ENCODE peak calls at places on chromosomes 11 and 22, in eight cellular contexts. One of them, this sample, is unnamed.

GRCh38 chr11:43834291-43834690 is 46.3 kb upstream of the ALKBH3 start:
- DNase-seq in transverse colon: no peak
- DNase-seq in kidney epithelial cell: no peak
- DNase-seq in CD4-positive, alpha-beta T cell: no peak
- DNase-seq in pancreas: no peak
- DNase-seq in aorta: no peak
- DNase-seq in CD4-positive, alpha-beta memory T cell: no peak
- DNase-seq in body of pancreas: no peak
- DNase-seq in this sample: no peak

GRCh38 chr11:130578738-130579368 is 130.4 kb downstream of the ADAMTS15 start:
- DNase-seq in body of pancreas: no peak
- DNase-seq in kidney epithelial cell: no peak
- DNase-seq in transverse colon: no peak
- DNase-seq in CD4-positive, alpha-beta T cell: no peak
- DNase-seq in aorta: no peak
- DNase-seq in pancreas: peak; percentile 77
- DNase-seq in CD4-positive, alpha-beta memory T cell: no peak
- DNase-seq in this sample: no peak

GRCh38 chr22:29820941-29821789 is 16.9 kb downstream of the ASCC2 start:
- DNase-seq in CD4-positive, alpha-beta memory T cell: no peak
- DNase-seq in aorta: peak; percentile 87
- DNase-seq in pancreas: no peak
- DNase-seq in kidney epithelial cell: peak; percentile 79
- DNase-seq in CD4-positive, alpha-beta T cell: no peak
- DNase-seq in body of pancreas: peak; percentile 60
- DNase-seq in transverse colon: peak; percentile 87
- DNase-seq in this sample: peak; percentile 77

GRCh38 chr11:19822531-19822930 is 109.9 kb downstream of the NAV2 start:
- DNase-seq in CD4-positive, alpha-beta T cell: no peak
- DNase-seq in body of pancreas: no peak
- DNase-seq in aorta: no peak
- DNase-seq in CD4-positive, alpha-beta memory T cell: no peak
- DNase-seq in transverse colon: no peak
- DNase-seq in kidney epithelial cell: no peak
- DNase-seq in pancreas: no peak
- DNase-seq in this sample: no peak

GRCh38 chr22:38454361-38455062 is 487 bp downstream of the KCNJ4 start:
- DNase-seq in CD4-positive, alpha-beta memory T cell: peak; percentile 52
- DNase-seq in transverse colon: no peak
- DNase-seq in kidney epithelial cell: no peak
- DNase-seq in body of pancreas: no peak
- DNase-seq in pancreas: no peak
- DNase-seq in aorta: no peak
- DNase-seq in CD4-positive, alpha-beta T cell: no peak
- DNase-seq in this sample: no peak

GRCh38 chr11:78914503-78914902 is 339.8 kb upstream of the NARS2 start:
- DNase-seq in kidney epithelial cell: no peak
- DNase-seq in transverse colon: no peak
- DNase-seq in body of pancreas: no peak
- DNase-seq in CD4-positive, alpha-beta memory T cell: no peak
- DNase-seq in CD4-positive, alpha-beta T cell: no peak
- DNase-seq in pancreas: no peak
- DNase-seq in aorta: no peak
- DNase-seq in this sample: no peak

GRCh38 chr22:17980638-17981051 is 43.7 kb downstream of the MICAL3 start:
- DNase-seq in kidney epithelial cell: no peak
- DNase-seq in body of pancreas: no peak
- DNase-seq in transverse colon: peak; percentile 81
- DNase-seq in pancreas: no peak
- DNase-seq in CD4-positive, alpha-beta memory T cell: peak; percentile 63
- DNase-seq in CD4-positive, alpha-beta T cell: peak; percentile 17
- DNase-seq in aorta: no peak
- DNase-seq in this sample: no peak

GRCh38 chr11:1444321-1444720 is 42.3 kb downstream of the MOB2 start:
- DNase-seq in CD4-positive, alpha-beta T cell: no peak
- DNase-seq in aorta: no peak
- DNase-seq in body of pancreas: no peak
- DNase-seq in transverse colon: no peak
- DNase-seq in kidney epithelial cell: no peak
- DNase-seq in CD4-positive, alpha-beta memory T cell: no peak
- DNase-seq in pancreas: no peak
- DNase-seq in this sample: no peak

GRCh38 chr11:121634889-121635288 is 182.1 kb upstream of the SORL1-AS1 start:
- DNase-seq in pancreas: no peak
- DNase-seq in transverse colon: no peak
- DNase-seq in CD4-positive, alpha-beta T cell: no peak
- DNase-seq in body of pancreas: no peak
- DNase-seq in aorta: no peak
- DNase-seq in kidney epithelial cell: no peak
- DNase-seq in CD4-positive, alpha-beta memory T cell: no peak
- DNase-seq in this sample: peak; percentile 85

GRCh38 chr11:93591247-93591898 is 48.2 kb upstream of the SMCO4 start:
- DNase-seq in body of pancreas: no peak
- DNase-seq in transverse colon: no peak
- DNase-seq in CD4-positive, alpha-beta memory T cell: no peak
- DNase-seq in aorta: no peak
- DNase-seq in kidney epithelial cell: peak; percentile 80
- DNase-seq in CD4-positive, alpha-beta T cell: no peak
- DNase-seq in pancreas: no peak
- DNase-seq in this sample: no peak

GRCh38 chr22:19117111-19117512 is 5.1 kb downstream of the DGCR2 start:
- DNase-seq in CD4-positive, alpha-beta T cell: no peak
- DNase-seq in transverse colon: peak; percentile 52
- DNase-seq in aorta: peak; percentile 26
- DNase-seq in kidney epithelial cell: no peak
- DNase-seq in pancreas: no peak
- DNase-seq in CD4-positive, alpha-beta memory T cell: no peak
- DNase-seq in body of pancreas: peak; percentile 42
- DNase-seq in this sample: no peak
- H3K27me3 ChIP-seq in CD4-positive, alpha-beta T cell: no peaks in the 10 kb centered on the region
- H3K27me3 ChIP-seq in transverse colon: no peaks in the 10 kb centered on the region
- H3K27me3 ChIP-seq in aorta: no peaks in the 10 kb centered on the region
- H3K27me3 ChIP-seq in kidney epithelial cell: no peaks in the 10 kb centered on the region
- H3K27me3 ChIP-seq in pancreas: no peaks in the 10 kb centered on the region
- H3K27me3 ChIP-seq in CD4-positive, alpha-beta memory T cell: no peaks in the 10 kb centered on the region
- H3K27me3 ChIP-seq in body of pancreas: no peaks in the 10 kb centered on the region
- H3K27me3 ChIP-seq in this sample: no peaks in the 10 kb centered on the region

GRCh38 chr11:125299061-125299616 is 134.6 kb downstream of the PKNOX2 start:
- DNase-seq in kidney epithelial cell: no peak
- DNase-seq in CD4-positive, alpha-beta memory T cell: no peak
- DNase-seq in aorta: no peak
- DNase-seq in body of pancreas: no peak
- DNase-seq in pancreas: no peak
- DNase-seq in transverse colon: no peak
- DNase-seq in CD4-positive, alpha-beta T cell: no peak
- DNase-seq in this sample: no peak

GRCh38 chr11:125293596-125293995 is 129.0 kb downstream of the PKNOX2 start:
- DNase-seq in transverse colon: no peak
- DNase-seq in body of pancreas: no peak
- DNase-seq in pancreas: no peak
- DNase-seq in CD4-positive, alpha-beta memory T cell: no peak
- DNase-seq in kidney epithelial cell: no peak
- DNase-seq in CD4-positive, alpha-beta T cell: no peak
- DNase-seq in aorta: no peak
- DNase-seq in this sample: no peak

GRCh38 chr11:125299821-125300220 is 135.3 kb downstream of the PKNOX2 start:
- DNase-seq in pancreas: no peak
- DNase-seq in body of pancreas: no peak
- DNase-seq in CD4-positive, alpha-beta T cell: no peak
- DNase-seq in transverse colon: no peak
- DNase-seq in CD4-positive, alpha-beta memory T cell: no peak
- DNase-seq in aorta: no peak
- DNase-seq in kidney epithelial cell: no peak
- DNase-seq in this sample: no peak

GRCh38 chr11:125297346-125297910 is 132.9 kb downstream of the PKNOX2 start:
- DNase-seq in body of pancreas: no peak
- DNase-seq in kidney epithelial cell: no peak
- DNase-seq in pancreas: no peak
- DNase-seq in CD4-positive, alpha-beta T cell: no peak
- DNase-seq in aorta: no peak
- DNase-seq in transverse colon: no peak
- DNase-seq in CD4-positive, alpha-beta memory T cell: no peak
- DNase-seq in this sample: no peak

DNA sequence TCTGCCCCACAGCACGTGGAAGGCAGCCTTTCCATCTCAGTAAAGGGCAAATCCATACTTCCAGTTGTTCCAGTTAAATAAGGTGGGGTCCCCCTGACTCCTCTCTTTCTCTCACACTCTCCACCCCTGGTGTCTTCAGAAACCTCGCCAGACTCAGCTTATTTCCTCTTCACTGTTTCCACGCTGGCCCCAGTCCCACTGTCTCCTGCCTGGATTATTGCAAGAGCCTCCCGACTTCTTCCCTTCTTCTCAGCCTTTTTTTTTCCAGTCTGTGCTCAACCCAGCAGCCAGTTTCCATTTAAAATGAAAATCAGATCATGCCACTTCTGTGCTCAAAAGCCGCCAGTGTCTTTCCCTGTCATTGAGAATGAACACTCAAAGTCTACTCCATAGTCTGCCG is 131.4 kb downstream of the PKNOX2 start:
- DNase-seq in CD4-positive, alpha-beta T cell: no peak
- DNase-seq in body of pancreas: no peak
- DNase-seq in transverse colon: no peak
- DNase-seq in CD4-positive, alpha-beta memory T cell: no peak
- DNase-seq in aorta: no peak
- DNase-seq in pancreas: no peak
- DNase-seq in kidney epithelial cell: no peak
- DNase-seq in this sample: no peak
- H3K27me3 ChIP-seq in CD4-positive, alpha-beta T cell: no peaks in the 10 kb centered on the region
- H3K27me3 ChIP-seq in body of pancreas: no peaks in the 10 kb centered on the region
- H3K27me3 ChIP-seq in transverse colon: no peaks in the 10 kb centered on the region
- H3K27me3 ChIP-seq in CD4-positive, alpha-beta memory T cell: no peaks in the 10 kb centered on the region
- H3K27me3 ChIP-seq in aorta: no peaks in the 10 kb centered on the region
- H3K27me3 ChIP-seq in pancreas: no peaks in the 10 kb centered on the region
- H3K27me3 ChIP-seq in kidney epithelial cell: no peaks in the 10 kb centered on the region
- H3K27me3 ChIP-seq in this sample: peaks cover 10% of the 10 kb centered on the region

DNA sequence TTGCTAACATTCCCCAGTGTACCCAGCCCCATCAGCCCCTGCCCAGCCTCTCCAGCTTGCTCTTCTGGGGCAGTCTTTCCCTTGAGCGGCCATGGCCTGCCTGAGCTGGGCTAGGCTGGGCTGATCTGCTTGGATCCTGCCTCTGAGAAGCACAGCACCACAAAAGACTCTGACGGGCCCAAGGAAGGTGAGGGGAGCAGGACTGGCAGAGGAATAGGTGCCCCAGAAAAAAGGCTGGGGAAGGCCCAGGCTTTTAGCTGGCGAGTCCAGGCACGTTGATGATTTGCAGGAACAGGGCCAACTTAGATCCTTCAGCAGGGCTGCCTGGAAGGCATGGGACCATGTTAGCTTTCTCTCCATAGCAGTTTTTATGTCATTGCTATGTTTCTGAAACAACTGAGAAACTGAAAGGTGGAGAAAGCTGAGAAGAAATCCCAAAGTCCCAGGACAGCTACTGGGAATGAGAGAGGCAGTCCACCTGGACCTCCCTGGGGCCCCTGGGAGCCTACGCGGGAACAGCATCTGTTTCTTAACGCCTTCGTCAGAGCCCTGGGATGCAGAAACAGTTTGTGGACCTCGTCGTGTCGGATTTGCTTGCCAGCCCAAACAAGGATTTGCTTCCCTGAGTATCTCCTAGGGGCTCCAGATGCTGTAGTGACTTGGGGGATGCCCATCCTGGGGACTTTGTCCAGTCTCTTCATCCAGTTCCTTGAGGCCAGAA is 24.4 kb upstream of the FXYD6 start:
- DNase-seq in transverse colon: no peak
- DNase-seq in pancreas: no peak
- DNase-seq in CD4-positive, alpha-beta T cell: no peak
- DNase-seq in aorta: no peak
- DNase-seq in CD4-positive, alpha-beta memory T cell: no peak
- DNase-seq in body of pancreas: no peak
- DNase-seq in kidney epithelial cell: no peak
- DNase-seq in this sample: no peak
- H3K27me3 ChIP-seq in transverse colon: no peaks in the 10 kb centered on the region
- H3K27me3 ChIP-seq in pancreas: no peaks in the 10 kb centered on the region
- H3K27me3 ChIP-seq in CD4-positive, alpha-beta T cell: no peaks in the 10 kb centered on the region
- H3K27me3 ChIP-seq in aorta: no peaks in the 10 kb centered on the region
- H3K27me3 ChIP-seq in CD4-positive, alpha-beta memory T cell: no peaks in the 10 kb centered on the region
- H3K27me3 ChIP-seq in body of pancreas: no peaks in the 10 kb centered on the region
- H3K27me3 ChIP-seq in kidney epithelial cell: no peaks in the 10 kb centered on the region
- H3K27me3 ChIP-seq in this sample: peaks cover 18% of the 10 kb centered on the region

DNA sequence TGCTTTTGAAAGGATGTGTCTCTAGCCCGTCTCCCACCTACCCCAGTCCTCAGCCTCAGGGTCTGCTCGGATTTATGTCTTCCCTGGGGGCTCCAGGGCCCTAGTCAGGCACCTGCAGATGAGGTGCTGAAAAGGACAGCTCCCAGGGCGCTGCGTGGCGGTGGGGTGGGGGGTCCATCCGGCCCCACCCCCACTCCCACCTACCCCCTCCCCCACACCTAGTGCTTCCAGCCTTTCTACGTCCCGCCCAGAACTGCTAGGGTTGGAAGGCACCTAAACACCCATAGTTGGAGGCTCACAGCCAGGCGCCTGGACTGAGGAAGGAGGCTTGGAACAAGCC is 1.4 kb upstream of the ROBO3 start:
- DNase-seq in CD4-positive, alpha-beta T cell: no peak
- DNase-seq in pancreas: no peak
- DNase-seq in transverse colon: no peak
- DNase-seq in kidney epithelial cell: no peak
- DNase-seq in aorta: no peak
- DNase-seq in CD4-positive, alpha-beta memory T cell: no peak
- DNase-seq in body of pancreas: no peak
- DNase-seq in this sample: no peak
- H3K27me3 ChIP-seq in CD4-positive, alpha-beta T cell: peaks cover 85% of the 10 kb centered on the region
- H3K27me3 ChIP-seq in pancreas: no peaks in the 10 kb centered on the region
- H3K27me3 ChIP-seq in transverse colon: peaks cover 99% of the 10 kb centered on the region
- H3K27me3 ChIP-seq in kidney epithelial cell: peaks cover 81% of the 10 kb centered on the region
- H3K27me3 ChIP-seq in aorta: no peaks in the 10 kb centered on the region
- H3K27me3 ChIP-seq in CD4-positive, alpha-beta memory T cell: peaks cover 59% of the 10 kb centered on the region
- H3K27me3 ChIP-seq in body of pancreas: peaks cover 37% of the 10 kb centered on the region
- H3K27me3 ChIP-seq in this sample: peaks cover 87% of the 10 kb centered on the region

GRCh38 chr11:117944554-117944953 is 15.4 kb upstream of the TMPRSS13 start:
- DNase-seq in pancreas: no peak
- DNase-seq in transverse colon: no peak
- DNase-seq in CD4-positive, alpha-beta T cell: no peak
- DNase-seq in kidney epithelial cell: no peak
- DNase-seq in CD4-positive, alpha-beta memory T cell: no peak
- DNase-seq in body of pancreas: no peak
- DNase-seq in aorta: no peak
- DNase-seq in this sample: no peak
- H3K27me3 ChIP-seq in pancreas: no peaks in the 10 kb centered on the region
- H3K27me3 ChIP-seq in transverse colon: no peaks in the 10 kb centered on the region
- H3K27me3 ChIP-seq in CD4-positive, alpha-beta T cell: no peaks in the 10 kb centered on the region
- H3K27me3 ChIP-seq in kidney epithelial cell: no peaks in the 10 kb centered on the region
- H3K27me3 ChIP-seq in CD4-positive, alpha-beta memory T cell: no peaks in the 10 kb centered on the region
- H3K27me3 ChIP-seq in body of pancreas: no peaks in the 10 kb centered on the region
- H3K27me3 ChIP-seq in aorta: no peaks in the 10 kb centered on the region
- H3K27me3 ChIP-seq in this sample: peaks cover 15% of the 10 kb centered on the region

This sample was measured in AG04450.